ENCODE peak calls at places on chromosomes 11 and 22, in five cellular contexts. E is skeletal muscle cell; L is stimulated activated CD4-positive, alpha-beta T cell treated with anti-CD3 and anti-CD28 coated beads, Interleukin-2, amount 100 ng/mL, for 24 hours; I is HS-5; P is Peyer's patch. N is an unnamed sample.

GRCh38 chr11:69335461-69336386 is 41.8 kb downstream of the MYEOV start:
- DNase-seq in L (no peak), I (no peak), P (no peak), E (no peak), N (no peak)

GRCh38 chr11:125258626-125259025 is 94.1 kb downstream of the PKNOX2 start:
- DNase-seq in E (no peak), P (no peak), L (no peak), I (no peak), N (no peak)

GRCh38 chr22:47553436-47553835 is 791.0 kb downstream of the TBC1D22A start:
- DNase-seq in E (no peak), L (no peak), P (no peak), I (no peak), N (no peak)

GRCh38 chr11:69536406-69536805 is 54.9 kb downstream of the LINC01488 start:
- DNase-seq in L (no peak), P (no peak), I (no peak), E (no peak), N (no peak)

GRCh38 chr22:30040499-30041055 is 39.7 kb upstream of the HORMAD2 start:
- DNase-seq in I (no peak), L (no peak), P (no peak), E (no peak), N (no peak)

GRCh38 chr11:134048028-134048427 is 20.8 kb upstream of the JAM3 start:
- DNase-seq in P (no peak), L (no peak), E (no peak), I (no peak), N (no peak)

GRCh38 chr11:24496728-24497396 is at the start of gene LUZP2:
- DNase-seq in E (no peak), P (peak), I (no peak), L (no peak), N (no peak)

GRCh38 chr22:17120281-17120680 is 879 bp downstream of the TMEM121B start:
- DNase-seq in I (no peak), P (no peak), E (peak), L (peak), N (no peak)

GRCh38 chr11:74929431-74930363 is 19.2 kb downstream of the XRRA1 start:
- DNase-seq in L (peak), E (peak), I (peak), P (no peak), N (peak)

GRCh38 chr11:69535928-69536327 is 54.5 kb downstream of the LINC01488 start:
- DNase-seq in E (no peak), L (no peak), I (no peak), P (no peak), N (no peak)

GRCh38 chr11:69703711-69704507 is at the start of gene FGF19:
- DNase-seq in P (peak), L (peak), I (no peak), E (no peak), N (no peak)

GRCh38 chr11:42806191-42806590 is 505.6 kb upstream of the API5 start:
- DNase-seq in P (no peak), I (no peak), E (no peak), L (no peak), N (no peak)

GRCh38 chr11:66221726-66222236 is 46.7 kb upstream of the RAB1B start:
- DNase-seq in P (peak), I (no peak), E (no peak), L (peak), N (no peak)

GRCh38 chr22:40748388-40748970 is 69.2 kb downstream of the MCHR1 start:
- DNase-seq in E (no peak), I (no peak), L (no peak), P (no peak), N (no peak)

GRCh38 chr11:68659158-68659921 is 25.0 kb upstream of the GAL start:
- DNase-seq in P (no peak), I (peak), E (peak), L (no peak), N (peak)

GRCh38 chr11:22130462-22131053 is 62.3 kb upstream of the ANO5 start:
- DNase-seq in P (no peak), E (no peak), L (no peak), I (no peak), N (no peak)

GRCh38 chr11:77047007-77047927 is 13.1 kb downstream of the B3GNT6 start:
- DNase-seq in L (peak), P (peak), I (peak), E (peak), N (peak)

GRCh38 chr11:78535920-78536319 is 38.7 kb downstream of the NARS2 start:
- DNase-seq in I (no peak), E (no peak), L (no peak), P (no peak), N (no peak)

GRCh38 chr11:72589802-72590761 is 84.1 kb downstream of the PDE2A start:
- DNase-seq in I (no peak), P (peak), L (peak), E (no peak), N (no peak)

GRCh38 chr22:35446365-35446764 is 46.4 kb downstream of the MCM5 start:
- DNase-seq in E (peak), P (peak), L (no peak), I (peak), N (peak)

GRCh38 chr11:47137476-47137875 is 39.2 kb downstream of the ARFGAP2 start:
- DNase-seq in E (no peak), I (no peak), P (no peak), L (no peak), N (no peak)

GRCh38 chr11:43981006-43981405 is 38.6 kb downstream of the C11orf96 start:
- DNase-seq in E (no peak), I (no peak), P (no peak), L (no peak), N (no peak)

GRCh38 chr22:32499666-32500065 is 25.1 kb downstream of the FBXO7 start:
- DNase-seq in E (no peak), I (no peak), P (no peak), L (no peak), N (no peak)

GRCh38 chr11:35376613-35377012 is 42.7 kb downstream of the SLC1A2 start:
- DNase-seq in E (no peak), I (peak), L (no peak), P (no peak), N (no peak)

GRCh38 chr22:27144345-27144744 is 487.0 kb downstream of the MIAT start:
- DNase-seq in P (no peak), L (no peak), E (no peak), I (no peak), N (no peak)

GRCh38 chr22:17872491-17872890 is 98.2 kb upstream of the BID start:
- DNase-seq in I (no peak), E (no peak), L (no peak), P (no peak), N (no peak)

GRCh38 chr22:50526849-50527801 is 1.7 kb upstream of the SCO2 start:
- DNase-seq in L (peak), P (no peak), E (no peak), I (no peak), N (no peak)

GRCh38 chr22:24401824-24402434 is 25.5 kb upstream of the ADORA2A start:
- DNase-seq in E (no peak), L (no peak), P (no peak), I (no peak), N (no peak)

GRCh38 chr11:57542582-57542981 is 5.2 kb downstream of the SMTNL1 start:
- DNase-seq in E (no peak), L (no peak), I (no peak), P (peak), N (no peak)

GRCh38 chr11:31645747-31646146 is 136.2 kb downstream of the ELP4 start:
- DNase-seq in E (peak), I (peak), P (no peak), L (no peak), N (peak)